ENCODE peak calls at places on chromosomes 5 and 9, in six cellular contexts. One of them, this sample, is unnamed.

GRCh38 chr5:34655354-34655991 is 655 bp upstream of the RAI14 start:
- DNase-seq in CD4-positive, alpha-beta T cell: no peak
- DNase-seq in neuronal stem cell: peak; percentile 42
- DNase-seq in glomerular endothelial cell: peak; percentile 68
- DNase-seq in HT1080: peak; percentile 53
- DNase-seq in GM12891: peak; percentile 15
- DNase-seq in this sample: no peak

GRCh38 chr5:156475831-156476551 is 149.0 kb downstream of the SGCD start:
- DNase-seq in CD4-positive, alpha-beta T cell: no peak
- DNase-seq in neuronal stem cell: peak; percentile 27
- DNase-seq in glomerular endothelial cell: no peak
- DNase-seq in HT1080: peak; percentile 81
- DNase-seq in GM12891: no peak
- DNase-seq in this sample: no peak

GRCh38 chr9:91664669-91665068 is 241.0 kb upstream of the NFIL3 start:
- DNase-seq in CD4-positive, alpha-beta T cell: no peak
- DNase-seq in neuronal stem cell: no peak
- DNase-seq in glomerular endothelial cell: no peak
- DNase-seq in HT1080: no peak
- DNase-seq in GM12891: no peak
- DNase-seq in this sample: no peak

GRCh38 chr9:92397853-92398252 is 6.5 kb downstream of the OGN start:
- DNase-seq in CD4-positive, alpha-beta T cell: no peak
- DNase-seq in neuronal stem cell: no peak
- DNase-seq in glomerular endothelial cell: no peak
- DNase-seq in HT1080: no peak
- DNase-seq in GM12891: no peak
- DNase-seq in this sample: no peak

GRCh38 chr5:148976569-148977321 is 86.1 kb downstream of the SH3TC2 start:
- DNase-seq in CD4-positive, alpha-beta T cell: no peak
- DNase-seq in neuronal stem cell: no peak
- DNase-seq in glomerular endothelial cell: no peak
- DNase-seq in HT1080: peak; percentile 85
- DNase-seq in GM12891: no peak
- DNase-seq in this sample: no peak

GRCh38 chr5:83957188-83957587 is 236.5 kb upstream of the HAPLN1 start:
- DNase-seq in CD4-positive, alpha-beta T cell: no peak
- DNase-seq in neuronal stem cell: no peak
- DNase-seq in glomerular endothelial cell: no peak
- DNase-seq in HT1080: peak; percentile 56
- DNase-seq in GM12891: no peak
- DNase-seq in this sample: no peak

GRCh38 chr9:23123048-23123632 is 676.5 kb downstream of the DMRTA1 start:
- DNase-seq in CD4-positive, alpha-beta T cell: no peak
- DNase-seq in neuronal stem cell: peak; percentile 41
- DNase-seq in glomerular endothelial cell: peak; percentile 16
- DNase-seq in HT1080: peak; percentile 29
- DNase-seq in GM12891: no peak
- DNase-seq in this sample: no peak

GRCh38 chr9:133679056-133679455 is 42.9 kb downstream of the DBH start:
- DNase-seq in CD4-positive, alpha-beta T cell: no peak
- DNase-seq in neuronal stem cell: no peak
- DNase-seq in glomerular endothelial cell: no peak
- DNase-seq in HT1080: no peak
- DNase-seq in GM12891: no peak
- DNase-seq in this sample: no peak

GRCh38 chr9:68793605-68794343 is 88.7 kb downstream of the PIP5K1B start:
- DNase-seq in CD4-positive, alpha-beta T cell: no peak
- DNase-seq in neuronal stem cell: no peak
- DNase-seq in glomerular endothelial cell: no peak
- DNase-seq in HT1080: peak; percentile 2
- DNase-seq in GM12891: peak; percentile 37
- DNase-seq in this sample: no peak

GRCh38 chr9:129875687-129876395 is 40.6 kb downstream of the USP20 start:
- DNase-seq in CD4-positive, alpha-beta T cell: no peak
- DNase-seq in neuronal stem cell: no peak
- DNase-seq in glomerular endothelial cell: no peak
- DNase-seq in HT1080: no peak
- DNase-seq in GM12891: no peak
- DNase-seq in this sample: no peak

GRCh38 chr5:157164521-157164920 is 1.5 kb downstream of the GARIN3 start:
- DNase-seq in CD4-positive, alpha-beta T cell: no peak
- DNase-seq in neuronal stem cell: no peak
- DNase-seq in glomerular endothelial cell: no peak
- DNase-seq in HT1080: no peak
- DNase-seq in GM12891: no peak
- DNase-seq in this sample: no peak

GRCh38 chr9:223167-223566 is 8.5 kb downstream of the DOCK8 start:
- DNase-seq in CD4-positive, alpha-beta T cell: no peak
- DNase-seq in neuronal stem cell: no peak
- DNase-seq in glomerular endothelial cell: no peak
- DNase-seq in HT1080: no peak
- DNase-seq in GM12891: no peak
- DNase-seq in this sample: no peak

GRCh38 chr5:125874057-125874456 is 549.2 kb upstream of the GRAMD2B start:
- DNase-seq in CD4-positive, alpha-beta T cell: no peak
- DNase-seq in neuronal stem cell: no peak
- DNase-seq in glomerular endothelial cell: no peak
- DNase-seq in HT1080: no peak
- DNase-seq in GM12891: no peak
- DNase-seq in this sample: no peak

GRCh38 chr5:68593211-68593701 is 377.7 kb downstream of the PIK3R1 start:
- DNase-seq in CD4-positive, alpha-beta T cell: no peak
- DNase-seq in neuronal stem cell: no peak
- DNase-seq in glomerular endothelial cell: no peak
- DNase-seq in HT1080: no peak
- DNase-seq in GM12891: no peak
- DNase-seq in this sample: no peak

GRCh38 chr5:1946122-1946677 is 63.5 kb upstream of the IRX4 start:
- DNase-seq in CD4-positive, alpha-beta T cell: no peak
- DNase-seq in neuronal stem cell: no peak
- DNase-seq in glomerular endothelial cell: no peak
- DNase-seq in HT1080: no peak
- DNase-seq in GM12891: no peak
- DNase-seq in this sample: no peak

GRCh38 chr9:98944130-98945074 is 695 bp downstream of the COL15A1 start:
- DNase-seq in CD4-positive, alpha-beta T cell: no peak
- DNase-seq in neuronal stem cell: peak; percentile 27
- DNase-seq in glomerular endothelial cell: no peak
- DNase-seq in HT1080: no peak
- DNase-seq in GM12891: no peak
- DNase-seq in this sample: no peak

GRCh38 chr9:137448569-137448962 is 7.4 kb upstream of the ENTPD8 start:
- DNase-seq in CD4-positive, alpha-beta T cell: no peak
- DNase-seq in neuronal stem cell: no peak
- DNase-seq in glomerular endothelial cell: no peak
- DNase-seq in HT1080: no peak
- DNase-seq in GM12891: no peak
- DNase-seq in this sample: no peak

GRCh38 chr5:144944936-144945335 is 774.3 kb downstream of the KCTD16 start:
- DNase-seq in CD4-positive, alpha-beta T cell: no peak
- DNase-seq in neuronal stem cell: no peak
- DNase-seq in glomerular endothelial cell: no peak
- DNase-seq in HT1080: no peak
- DNase-seq in GM12891: no peak
- DNase-seq in this sample: no peak

GRCh38 chr9:108813951-108814601 is 41.7 kb downstream of the ACTL7B start:
- DNase-seq in CD4-positive, alpha-beta T cell: no peak
- DNase-seq in neuronal stem cell: no peak
- DNase-seq in glomerular endothelial cell: peak; percentile 20
- DNase-seq in HT1080: peak; percentile 65
- DNase-seq in GM12891: no peak
- DNase-seq in this sample: no peak

This sample was measured in NK-92 treated with Interleukin-12 subunit alpha and Interleukin-12 subunit beta, amount 100 ng/mL, for 24 hours.